ENCODE peak calls at places on chromosomes 6 and 20, in nine cellular contexts. G is upper lobe of right lung, S is cardiac muscle cell, I is left lung, R is stomach, L is OCI-LY7, Y is AG04450, P is HFF-Myc, Q is dorsolateral prefrontal cortex. N is an unnamed sample.

GRCh38 chr6:35786810-35787209 is 6.0 kb downstream of the CLPSL1 start:
- DNase-seq in P (no peak), G (peak; percentile 70), R (no peak), S (no peak), Q (no peak), I (no peak), L (no peak), Y (no peak), N (no peak)

GRCh38 chr6:55918639-55919038 is 43.2 kb upstream of the BMP5 start:
- DNase-seq in R (no peak), S (peak; percentile 12), G (no peak), P (no peak), Q (no peak), Y (no peak), I (no peak), L (no peak), N (no peak)

GRCh38 chr6:167699141-167700036 is 127.3 kb upstream of the AFDN start:
- DNase-seq in P (no peak), L (peak; percentile 81), R (peak; percentile 49), S (peak; percentile 71), Q (no peak), G (peak; percentile 85), Y (no peak), I (peak; percentile 76), N (no peak)

GRCh38 chr6:25499851-25500250 is 152.2 kb upstream of the SCGN start:
- DNase-seq in S (no peak), I (no peak), G (no peak), P (no peak), R (no peak), Y (no peak), Q (no peak), L (no peak), N (no peak)

GRCh38 chr20:48983423-48984400 is 62.2 kb downstream of the ARFGEF2 start:
- DNase-seq in L (no peak), Q (no peak), G (no peak), I (no peak), Y (peak; percentile 47), R (peak; percentile 63), P (peak; percentile 62), S (peak; percentile 76), N (no peak)

GRCh38 chr6:106794129-106794528 is 164.8 kb downstream of the QRSL1 start:
- DNase-seq in S (no peak), R (no peak), P (no peak), I (no peak), Y (no peak), L (no peak), Q (no peak), G (no peak), N (no peak)

GRCh38 chr6:111668410-111668809 is 62.7 kb upstream of the TRAF3IP2 start:
- DNase-seq in R (no peak), P (no peak), Y (no peak), L (no peak), G (no peak), S (no peak), Q (no peak), I (no peak), N (no peak)

GRCh38 chr6:14965340-14966102 is 280.3 kb upstream of the JARID2 start:
- DNase-seq in P (no peak), R (no peak), G (no peak), Y (no peak), I (no peak), Q (no peak), S (no peak), L (no peak), N (no peak)

GRCh38 chr6:90251295-90251992 is 45.2 kb downstream of the BACH2 start:
- DNase-seq in Q (no peak), I (no peak), P (no peak), Y (no peak), S (no peak), R (no peak), G (no peak), L (peak; percentile 84), N (no peak)

GRCh38 chr6:108655840-108656650 is 95.3 kb downstream of the FOXO3 start:
- DNase-seq in G (no peak), Y (peak; percentile 65), Q (no peak), R (no peak), L (no peak), P (peak; percentile 67), I (no peak), S (peak; percentile 90), N (no peak)

GRCh38 chr20:17507032-17507431 is 24.1 kb downstream of the BFSP1 start:
- DNase-seq in G (no peak), Y (no peak), S (no peak), I (no peak), L (no peak), P (no peak), Q (no peak), R (no peak), N (no peak)

GRCh38 chr20:6164421-6165341 is 41.9 kb upstream of the FERMT1 start:
- DNase-seq in L (no peak), Y (no peak), G (no peak), Q (no peak), I (no peak), S (peak; percentile 7), R (no peak), P (no peak), N (no peak)

GRCh38 chr20:21511485-21511849 is 2.4 kb downstream of the NKX2-2 start:
- DNase-seq in Q (no peak), L (no peak), G (no peak), I (no peak), S (no peak), P (no peak), Y (no peak), R (no peak), N (no peak)

GRCh38 chr6:75065524-75065923 is 140.3 kb downstream of the COL12A1 start:
- DNase-seq in I (no peak), S (peak; percentile 78), R (no peak), G (no peak), Y (no peak), P (no peak), Q (no peak), L (no peak), N (no peak)

GRCh38 chr6:1313364-1313754 is 1.5 kb downstream of the FOXQ1 start:
- DNase-seq in L (no peak), G (peak; percentile 72), S (no peak), P (no peak), Y (no peak), R (no peak), Q (no peak), I (no peak), N (no peak)

GRCh38 chr6:1312444-1313363 is 806 bp downstream of the FOXQ1 start:
- DNase-seq in S (no peak), Y (no peak), L (no peak), Q (no peak), I (peak; percentile 41), G (peak; percentile 76), P (no peak), R (no peak), N (no peak)

GRCh38 chr6:1314617-1315016 is 2.7 kb downstream of the FOXQ1 start:
- DNase-seq in S (no peak), Q (no peak), G (no peak), P (no peak), R (no peak), I (no peak), L (no peak), Y (no peak), N (no peak)

GRCh38 chr6:1315201-1315559 is 3.3 kb downstream of the FOXQ1 start:
- DNase-seq in G (no peak), R (no peak), I (no peak), P (no peak), Q (no peak), Y (no peak), L (no peak), S (no peak), N (no peak)

GRCh38 chr6:1313755-1314503 is 2.0 kb downstream of the FOXQ1 start:
- DNase-seq in P (no peak), I (peak; percentile 49), G (peak; percentile 86), Y (no peak), Q (no peak), S (no peak), R (peak; percentile 75), L (no peak), N (peak; percentile 57)
- TF ChIP-seq CTCF in P (peak; percentile 26), I (peak; percentile 62), G (peak; percentile 54), Y (no peak), Q (peak; percentile 21), S (peak; percentile 21), R (peak; percentile 46), L (no peak), N (peak; percentile 69)

DNA sequence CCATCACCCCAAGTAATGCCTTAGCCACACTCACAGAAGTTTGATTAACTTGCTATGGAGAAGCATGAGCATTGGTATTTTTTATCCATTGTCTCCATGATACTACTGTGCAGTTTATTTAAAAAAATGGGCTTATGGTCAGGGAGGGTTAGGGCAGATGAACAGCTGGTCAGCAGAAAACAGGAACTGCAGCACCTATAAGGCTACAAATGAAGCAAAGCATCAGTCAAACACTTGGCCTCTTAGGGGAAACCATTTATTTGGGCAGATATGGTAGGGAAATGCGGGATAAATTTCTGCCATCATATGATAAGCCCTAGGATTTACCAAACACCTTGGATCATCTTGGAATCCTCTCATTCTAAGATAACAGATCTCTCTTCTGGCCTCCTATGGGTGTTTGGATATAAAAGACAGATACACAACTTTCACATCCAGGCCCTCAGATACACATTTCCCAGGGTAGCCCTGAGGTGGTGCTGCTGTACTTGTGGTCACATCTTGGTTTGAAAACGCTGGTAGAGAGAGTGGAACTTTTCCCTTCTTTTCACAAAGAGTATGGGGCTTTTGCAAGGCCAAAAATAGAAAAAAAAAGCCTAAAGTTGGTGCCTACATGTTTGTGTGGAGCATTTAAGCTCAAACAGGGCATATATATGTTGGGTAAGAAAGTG is 42.8 kb upstream of the AHI1 start:
- DNase-seq in G (no peak), I (no peak), P (no peak), R (no peak), L (no peak), Y (no peak), S (peak; percentile 80), Q (peak; percentile 40), N (no peak)
- TF ChIP-seq CTCF in G (no peak), I (no peak), P (peak; percentile 16), R (no peak), L (no peak), Y (peak; percentile 50), S (peak; percentile 70), Q (no peak), N (no peak)

GRCh38 chr6:155215906-155216305 is 47.9 kb upstream of the CLDN20 start:
- DNase-seq in Q (no peak), G (no peak), L (no peak), Y (no peak), S (no peak), I (no peak), P (no peak), R (no peak), N (no peak)
- TF ChIP-seq CTCF in Q (no peak), G (no peak), L (no peak), Y (no peak), S (no peak), I (no peak), P (no peak), R (no peak), N (no peak)

DNA sequence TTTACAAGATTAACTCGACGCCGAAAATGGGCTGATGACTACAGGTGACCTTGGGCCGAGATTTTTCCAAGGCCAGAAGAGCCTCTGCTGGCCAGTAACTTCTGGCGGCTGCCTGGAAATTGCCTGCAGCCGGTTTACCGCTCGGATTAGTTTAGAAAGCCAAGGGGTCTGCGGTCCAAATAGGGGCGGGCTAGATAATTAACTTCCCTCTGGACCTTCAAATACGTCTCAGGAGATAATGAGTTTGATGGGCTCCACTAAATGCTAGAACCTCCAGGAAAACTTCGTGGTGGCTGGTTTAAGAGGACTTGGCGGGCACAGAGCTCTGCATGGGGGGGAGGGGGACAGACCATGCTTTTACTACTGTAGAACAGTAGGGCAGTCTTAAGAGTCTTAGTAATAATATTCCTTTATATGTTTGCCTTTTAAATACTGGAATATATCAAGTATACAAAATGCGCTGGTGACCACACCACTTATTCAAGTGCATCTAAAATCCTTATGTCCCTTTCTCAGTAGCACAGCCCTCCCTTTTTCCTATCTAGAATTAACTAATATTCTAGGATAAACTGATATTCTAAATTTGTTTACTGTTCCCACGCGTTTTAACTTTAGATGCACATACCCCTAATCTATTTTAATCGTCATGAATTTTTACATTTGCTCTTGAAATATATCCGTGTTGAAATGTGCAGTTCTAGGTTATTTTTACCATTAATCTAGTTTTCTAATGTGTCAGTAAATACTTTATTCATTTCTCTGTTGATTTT is 107.6 kb upstream of the PRSS16 start:
- DNase-seq in I (no peak), Y (no peak), L (peak; percentile 80), G (no peak), S (peak; percentile 30), R (no peak), P (no peak), Q (no peak), N (no peak)
- TF ChIP-seq CTCF in I (no peak), Y (no peak), L (no peak), G (no peak), S (no peak), R (no peak), P (no peak), Q (no peak), N (no peak)